ENCODE peak calls at places on chromosomes 5 and 9, in six cellular contexts. N, X, J, W, O and K are unnamed samples. For H3K4me1, the result is how much of the 10 kb centered on the place peaks cover.

GRCh38 chr5:180090098-180090768 is 18.7 kb upstream of the RNF130 start:
- DNase-seq in J (peak), X (peak), O (peak), W (peak), N (peak), K (peak)

GRCh38 chr5:4215143-4215542 is 619.5 kb downstream of the IRX1 start:
- DNase-seq in N (no peak), J (no peak), X (no peak), W (no peak), O (no peak), K (no peak)

GRCh38 chr5:92963801-92964200 is 617.2 kb downstream of the NR2F1-AS1 start:
- DNase-seq in W (no peak), N (no peak), O (no peak), J (no peak), X (no peak), K (no peak)

GRCh38 chr5:149559712-149560111 is 8.5 kb upstream of the CSNK1A1 start:
- DNase-seq in N (no peak), X (no peak), J (no peak), O (no peak), W (no peak), K (no peak)

GRCh38 chr5:179793470-179794139 is at the start of gene LTC4S:
- DNase-seq in J (no peak), O (peak), X (peak), N (peak), W (no peak), K (peak)

GRCh38 chr9:126521089-126521488 is 92.6 kb upstream of the LMX1B start:
- DNase-seq in O (no peak), X (no peak), W (no peak), J (no peak), N (no peak), K (no peak)

GRCh38 chr5:145750194-145750593 is 84.9 kb downstream of the PRELID2 start:
- DNase-seq in N (no peak), O (no peak), X (no peak), W (no peak), J (no peak), K (no peak)

GRCh38 chr5:17190242-17190778 is 27.1 kb upstream of the BASP1 start:
- DNase-seq in W (peak), X (no peak), O (no peak), N (peak), J (peak), K (no peak)

GRCh38 chr9:137295313-137296213 is 6.5 kb downstream of the NRARP start:
- DNase-seq in J (no peak), X (peak), O (peak), W (no peak), N (peak), K (no peak)

GRCh38 chr9:95874989-95875304 is 544 bp upstream of the ERCC6L2 start:
- DNase-seq in O (peak), J (peak), N (no peak), X (peak), W (peak), K (peak)

GRCh38 chr9:133341369-133342082 is 5.5 kb upstream of the SURF6 start:
- DNase-seq in O (no peak), N (no peak), W (no peak), X (no peak), J (no peak), K (no peak)

GRCh38 chr9:89542461-89543021 is 44.6 kb upstream of the SEMA4D start:
- DNase-seq in N (no peak), X (no peak), O (no peak), J (no peak), W (no peak), K (no peak)

DNA sequence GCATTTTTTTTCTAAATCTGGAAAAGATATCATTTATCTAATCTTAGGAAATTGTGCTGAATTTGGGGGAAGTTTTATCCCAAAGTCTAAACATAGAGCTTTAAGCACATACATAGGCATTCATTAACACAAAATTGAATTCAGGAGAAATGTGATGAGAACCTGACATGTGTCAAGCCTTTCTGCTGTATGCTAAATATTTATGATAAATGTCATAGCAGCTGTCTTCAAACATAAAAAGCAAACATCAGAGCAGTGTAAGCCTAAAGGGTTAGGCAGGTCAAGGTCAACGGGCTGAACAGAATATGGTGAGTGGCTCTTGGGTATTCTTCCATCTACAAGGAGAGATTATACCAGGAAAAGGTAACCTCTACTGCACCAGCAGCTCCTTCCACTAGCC is 737.2 kb upstream of the ZNF608 start:
- DNase-seq in X (no peak), N (no peak), O (no peak), J (no peak), W (no peak), K (no peak)
- H3K4me1 ChIP-seq in X (under half), N (under half), O (under half), J (under half), W (under half), K (under half)

GRCh38 chr5:157143127-157143959 is 678 bp upstream of the MED7 start:
- DNase-seq in J (no peak), N (no peak), W (peak), X (peak), O (peak), K (peak)
- TF ChIP-seq POLR2A in J (no peak), N (no peak), W (no peak), X (no peak), O (peak), K (no peak)

GRCh38 chr5:111398013-111398412 is 114.3 kb downstream of the STARD4 start:
- DNase-seq in J (no peak), X (no peak), O (no peak), W (no peak), N (no peak), K (no peak)
- H3K27ac ChIP-seq in J (no peak), X (no peak), O (no peak), W (no peak), N (no peak), K (no peak)

GRCh38 chr9:70403166-70403565 is 11.3 kb downstream of the KLF9 start:
- DNase-seq in J (no peak), O (no peak), X (no peak), N (peak), W (no peak), K (peak)
- H3K4me1 ChIP-seq in J (under half), O (half or more), X (half or more), N (under half), W (under half), K (half or more)

GRCh38 chr9:38039090-38039906 is 29.7 kb downstream of the SHB start:
- DNase-seq in N (peak), O (no peak), X (no peak), W (peak), J (no peak), K (no peak)
- TF ChIP-seq POLR2A in N (no peak), O (no peak), X (no peak), W (no peak), J (no peak), K (no peak)

DNA sequence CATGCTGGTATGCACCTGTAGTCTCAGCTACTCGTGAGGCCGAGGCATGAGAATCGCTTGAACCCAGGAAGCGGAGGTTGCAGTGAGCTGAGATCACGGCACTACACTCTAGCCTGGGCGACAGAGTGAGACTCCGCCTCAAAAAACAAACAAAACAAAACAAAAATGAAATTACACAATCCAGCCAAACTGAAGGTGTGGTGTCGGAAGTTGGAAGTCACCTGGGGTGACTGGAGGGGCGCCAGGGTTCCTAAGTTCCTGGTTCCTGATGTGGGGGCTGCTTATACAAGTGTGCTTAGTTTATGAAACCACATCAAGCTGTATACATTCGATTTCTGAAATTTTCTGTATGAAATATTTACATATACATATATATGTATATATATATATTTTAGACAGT is 3.7 kb upstream of the DOLPP1 start:
- DNase-seq in O (no peak), W (no peak), X (peak), N (no peak), J (no peak), K (peak)
- H3K27ac ChIP-seq in O (no peak), W (no peak), X (peak), N (no peak), J (peak), K (no peak)